ENCODE peak calls at places on chromosomes 13 and 19, in seven cellular contexts. D is GM23338, T is AG09309, N is cardiac muscle cell, S is AG10803, E is sigmoid colon, H is mucosa of descending colon. W is an unnamed sample.

GRCh38 chr19:39083983-39084731 is at the start of gene ACP7:
- DNase-seq in D (peak), T (no peak), N (peak), S (no peak), E (no peak), H (no peak), W (no peak)

GRCh38 chr19:35404879-35405622 is 34.2 kb downstream of the GPR42 start:
- DNase-seq in D (peak), T (peak), N (no peak), S (peak), E (no peak), H (no peak), W (peak)

GRCh38 chr13:42420304-42420703 is 148.4 kb downstream of the AKAP11 start:
- DNase-seq in D (no peak), T (no peak), N (no peak), S (no peak), E (no peak), H (no peak), W (no peak)

GRCh38 chr13:98083507-98083906 is 59.4 kb upstream of the FARP1 start:
- DNase-seq in D (no peak), T (peak), N (no peak), S (peak), E (no peak), H (no peak), W (peak)

GRCh38 chr13:67619346-67619745 is 389.2 kb upstream of the PCDH9 start:
- DNase-seq in D (no peak), T (no peak), N (no peak), S (no peak), E (no peak), H (no peak), W (peak)

GRCh38 chr13:61575941-61576340 is 160.3 kb upstream of the PCDH20 start:
- DNase-seq in D (no peak), T (no peak), N (no peak), S (no peak), E (no peak), H (no peak), W (no peak)

GRCh38 chr13:99416411-99417121 is 84.7 kb upstream of the TM9SF2 start:
- DNase-seq in D (no peak), T (no peak), N (no peak), S (no peak), E (no peak), H (no peak), W (no peak)

GRCh38 chr19:2438178-2438577 is 10.8 kb upstream of the TIMM13 start:
- DNase-seq in D (no peak), T (no peak), N (no peak), S (no peak), E (no peak), H (no peak), W (no peak)

GRCh38 chr19:18173054-18173571 is 500 bp upstream of the IFI30 start:
- DNase-seq in D (no peak), T (no peak), N (no peak), S (no peak), E (peak), H (peak), W (no peak)

GRCh38 chr13:39493966-39494365 is 109.0 kb downstream of the LHFPL6 start:
- DNase-seq in D (peak), T (no peak), N (no peak), S (no peak), E (no peak), H (no peak), W (no peak)

GRCh38 chr19:30163663-30164062 is 208.5 kb upstream of the ZNF536 start:
- DNase-seq in D (no peak), T (no peak), N (no peak), S (no peak), E (no peak), H (no peak), W (no peak)

GRCh38 chr19:7670150-7670784 is 1.4 kb downstream of the RETN start:
- DNase-seq in D (peak), T (no peak), N (peak), S (no peak), E (no peak), H (no peak), W (no peak)

GRCh38 chr19:1421958-1422305 is 14.5 kb downstream of the DAZAP1 start:
- DNase-seq in D (no peak), T (no peak), N (no peak), S (no peak), E (no peak), H (no peak), W (no peak)

DNA sequence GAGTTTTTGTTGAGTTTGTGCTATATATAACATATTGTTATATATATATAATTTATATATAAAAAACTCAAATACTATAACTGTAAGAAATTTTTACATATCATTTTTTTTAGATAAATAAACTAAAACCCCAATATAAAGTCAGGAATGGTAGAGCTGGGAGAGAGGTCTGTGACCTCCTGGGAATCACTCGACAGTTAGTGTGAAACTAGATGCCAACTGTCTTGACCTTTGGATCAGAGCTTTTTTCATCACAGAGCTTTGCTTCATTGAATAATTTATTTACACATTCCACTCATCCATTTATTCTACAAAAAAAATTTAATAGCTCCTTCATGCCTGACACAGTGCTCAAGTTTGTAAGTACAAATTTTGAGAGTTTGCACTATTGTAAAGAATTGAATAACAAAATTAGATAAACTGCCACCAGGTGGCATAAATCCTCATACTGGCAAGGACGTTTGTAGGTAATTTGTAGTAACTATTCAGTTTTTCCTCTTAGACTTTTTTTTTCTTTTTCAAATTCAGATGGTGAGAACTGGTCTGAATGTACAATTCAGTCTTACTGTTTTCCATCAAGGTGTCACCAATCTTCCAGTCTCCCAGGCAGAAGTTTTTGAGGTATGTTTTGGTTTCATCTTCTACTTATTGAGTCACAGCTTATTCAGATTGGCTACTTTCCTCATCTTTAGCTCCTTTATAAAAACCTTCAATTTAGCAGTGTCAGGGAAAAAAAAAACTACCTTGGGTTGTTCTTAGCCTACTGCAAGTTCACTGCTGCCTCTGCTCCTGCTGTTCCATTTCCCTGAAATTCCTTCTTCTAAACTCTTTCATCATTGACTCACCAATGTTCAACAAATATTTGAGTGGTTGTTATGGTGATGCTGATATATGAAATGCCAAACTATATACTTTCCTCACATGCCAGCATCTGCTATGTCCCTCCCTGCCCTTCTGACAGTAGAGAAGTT is 28.7 kb downstream of the LACC1 start:
- DNase-seq in D (peak), T (no peak), N (peak), S (peak), E (no peak), H (no peak), W (peak)
- H3K4me3 ChIP-seq in D (no peak), T (no peak), N (no peak), S (no peak), E (no peak), H (no peak), W (no peak)

GRCh38 chr19:19672816-19673215 is 4.2 kb downstream of the ZNF101 start:
- DNase-seq in D (no peak), T (no peak), N (no peak), S (no peak), E (no peak), H (peak), W (no peak)

GRCh38 chr19:19668230-19669012 is at the start of gene ZNF101:
- DNase-seq in D (peak), T (peak), N (peak), S (peak), E (peak), H (peak), W (peak)

GRCh38 chr19:19674315-19674714 is 5.7 kb downstream of the ZNF101 start:
- DNase-seq in D (no peak), T (no peak), N (no peak), S (no peak), E (no peak), H (no peak), W (no peak)

DNA sequence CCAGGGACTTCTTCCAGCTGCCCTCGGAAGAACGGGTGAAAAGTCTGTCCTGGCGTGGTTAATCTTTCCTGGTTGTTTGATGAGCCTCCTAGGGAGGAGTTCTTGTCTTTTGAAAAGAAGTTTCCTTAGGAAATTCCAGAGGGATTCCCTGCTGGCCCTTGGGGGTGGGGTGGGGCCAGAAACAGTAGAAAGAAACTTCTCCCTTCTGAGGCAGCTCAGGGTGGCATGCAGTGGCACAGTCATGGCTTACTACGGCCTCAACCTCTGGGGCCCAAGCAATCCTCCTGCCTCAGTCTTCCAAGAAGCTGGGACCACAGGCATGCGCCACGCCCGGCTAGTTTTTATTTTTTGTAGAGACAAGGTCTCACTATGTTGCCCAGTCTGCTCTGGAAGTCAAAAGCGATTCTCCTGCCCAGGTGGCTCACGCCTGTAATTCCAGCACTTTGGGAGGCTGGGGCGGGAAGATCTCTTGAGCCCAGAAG is 1.5 kb downstream of the ZNF101 start:
- DNase-seq in D (peak), T (no peak), N (no peak), S (no peak), E (no peak), H (peak), W (no peak)
- H3K4me3 ChIP-seq in D (peak), T (peak), N (peak), S (peak), E (no peak), H (no peak), W (peak)

GRCh38 chr19:49152218-49152550 is 3.0 kb downstream of the HRC start:
- DNase-seq in D (peak), T (no peak), N (no peak), S (no peak), E (no peak), H (no peak), W (no peak)

GRCh38 chr19:49153167-49153809 is 1.9 kb downstream of the HRC start:
- DNase-seq in D (no peak), T (no peak), N (no peak), S (no peak), E (no peak), H (no peak), W (no peak)

GRCh38 chr19:49155830-49156346 is 692 bp upstream of the HRC start:
- DNase-seq in D (peak), T (no peak), N (peak), S (no peak), E (no peak), H (no peak), W (no peak)

GRCh38 chr19:49155005-49155826 is at the start of gene HRC:
- DNase-seq in D (peak), T (no peak), N (peak), S (no peak), E (no peak), H (no peak), W (no peak)

GRCh38 chr19:49154279-49154678 is 917 bp downstream of the HRC start:
- DNase-seq in D (no peak), T (no peak), N (no peak), S (no peak), E (no peak), H (no peak), W (no peak)
- H3K4me3 ChIP-seq in D (no peak), T (no peak), N (no peak), S (no peak), E (no peak), H (no peak), W (no peak)

DNA sequence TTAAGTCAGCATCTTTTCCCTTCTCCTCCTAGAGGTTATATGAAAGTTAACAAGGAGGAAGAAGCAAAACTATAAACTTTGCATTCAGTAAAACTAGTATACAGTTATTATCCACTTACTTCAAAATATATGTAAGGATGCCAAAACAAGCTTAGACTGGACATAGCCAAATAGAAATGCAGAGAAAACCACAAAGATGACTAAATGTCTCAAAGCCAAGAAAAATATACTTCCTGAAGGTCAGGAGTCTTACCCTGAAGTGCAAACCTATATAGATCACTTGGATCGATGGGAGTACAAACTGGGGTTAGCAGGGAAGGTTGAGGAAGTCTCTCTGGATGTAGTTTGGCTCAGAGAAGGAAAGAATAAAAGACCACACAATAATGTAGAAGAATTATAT is 112.2 kb upstream of the RXFP2 start:
- DNase-seq in D (no peak), T (no peak), N (no peak), S (peak), E (no peak), H (no peak), W (peak)
- H3K4me3 ChIP-seq in D (no peak), T (no peak), N (no peak), S (no peak), E (no peak), H (no peak), W (no peak)

GRCh38 chr19:13505164-13505695 is 1.0 kb downstream of the CACNA1A start:
- DNase-seq in D (no peak), T (no peak), N (no peak), S (no peak), E (no peak), H (no peak), W (no peak)
- H3K4me3 ChIP-seq in D (peak), T (peak), N (no peak), S (peak), E (no peak), H (no peak), W (peak)

DNA sequence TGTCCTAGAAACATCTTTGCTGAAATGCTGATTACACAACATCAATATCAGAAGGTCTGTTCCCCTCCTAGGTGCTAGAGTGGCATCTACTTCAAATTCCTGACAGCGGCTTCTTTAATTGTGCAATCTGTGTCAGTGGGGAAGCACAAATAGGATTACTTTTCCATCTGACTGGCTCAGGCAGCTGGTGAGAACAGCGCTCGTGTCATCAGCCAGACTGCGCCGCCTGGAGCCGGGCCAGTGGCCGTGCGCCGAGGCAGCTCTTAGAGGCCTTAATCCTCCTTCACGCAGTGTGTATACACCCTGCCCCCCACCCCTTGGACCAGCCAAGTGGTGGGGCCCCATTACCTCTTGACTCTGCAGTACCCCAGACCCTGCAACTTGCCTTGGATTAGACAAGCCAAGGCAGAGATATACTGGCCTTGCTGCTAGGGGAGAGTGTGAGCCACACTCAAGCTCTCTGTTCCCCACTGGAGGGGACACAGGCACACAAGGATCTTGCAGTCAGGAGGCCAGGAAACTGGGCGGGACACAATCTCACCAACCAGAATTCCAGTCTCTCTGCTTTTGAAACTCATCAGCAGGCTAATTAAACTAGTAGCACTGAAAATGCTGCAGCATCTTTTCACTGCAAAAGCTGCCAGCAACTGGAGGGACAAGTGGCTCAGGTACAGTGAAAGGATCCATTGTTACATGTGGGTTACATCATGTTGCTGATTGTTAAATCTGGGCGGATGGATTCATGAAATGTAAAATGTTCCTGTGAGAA is 48.9 kb upstream of the EPHX3 start:
- DNase-seq in D (no peak), T (peak), N (no peak), S (peak), E (peak), H (peak), W (peak)
- H3K4me3 ChIP-seq in D (no peak), T (no peak), N (no peak), S (peak), E (no peak), H (no peak), W (no peak)

GRCh38 chr19:47881757-47882156 is 4.4 kb downstream of the SULT2A1 start:
- DNase-seq in D (peak), T (no peak), N (no peak), S (no peak), E (peak), H (no peak), W (no peak)

GRCh38 chr19:47882890-47883289 is 3.2 kb downstream of the SULT2A1 start:
- DNase-seq in D (no peak), T (no peak), N (no peak), S (no peak), E (peak), H (no peak), W (no peak)

GRCh38 chr19:47885067-47885463 is 1.1 kb downstream of the SULT2A1 start:
- DNase-seq in D (no peak), T (no peak), N (no peak), S (no peak), E (peak), H (no peak), W (no peak)

GRCh38 chr19:47890865-47891621 is 4.9 kb upstream of the SULT2A1 start:
- DNase-seq in D (no peak), T (no peak), N (no peak), S (no peak), E (peak), H (no peak), W (no peak)

DNA sequence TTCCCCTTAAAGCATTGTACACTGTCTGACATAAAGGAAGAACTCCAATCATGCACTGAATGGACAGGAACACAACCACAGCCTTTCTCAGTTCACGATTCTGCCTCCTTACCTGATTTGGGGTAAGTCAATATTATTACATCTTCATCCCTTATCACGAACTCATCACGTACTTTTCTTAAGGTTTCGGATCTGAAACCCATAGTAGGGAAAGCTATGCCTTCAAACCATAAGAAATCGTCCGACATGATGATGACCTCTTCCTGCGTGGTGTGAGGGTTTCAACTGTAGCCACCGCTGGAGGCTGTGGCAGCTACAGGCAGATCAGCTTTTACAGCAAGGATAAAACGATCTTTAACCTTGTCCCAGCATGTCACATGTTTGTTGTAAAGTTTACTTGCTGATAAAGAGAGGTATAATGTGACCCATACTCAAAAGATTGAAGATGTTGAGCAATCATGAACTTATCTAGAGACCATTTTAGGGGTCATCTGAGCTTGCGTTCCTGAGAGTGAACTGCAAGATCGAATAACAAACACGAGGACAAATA is at the start of gene SULT2A1:
- DNase-seq in D (no peak), T (no peak), N (no peak), S (no peak), E (peak), H (no peak), W (no peak)
- H3K4me3 ChIP-seq in D (no peak), T (no peak), N (no peak), S (no peak), E (no peak), H (no peak), W (no peak)

GRCh38 chr19:12885749-12886706 is 973 bp downstream of the KLF1 start:
- DNase-seq in D (peak), T (no peak), N (no peak), S (no peak), E (no peak), H (no peak), W (peak)
- H3K4me3 ChIP-seq in D (peak), T (no peak), N (peak), S (no peak), E (peak), H (no peak), W (no peak)